ENCODE peak calls at places on chromosomes 6 and 20, in seven cellular contexts. I, A, O, B, H, F and N are unnamed samples.
A peak's percentile ranks its signal among the peaks of the same experiment; 100 is the strongest.

GRCh38 chr20:33827629-33828325 is 16.6 kb downstream of the CHMP4B start:
- DNase-seq in I (no peak), A (no peak), O (no peak), B (peak; percentile 56), H (no peak), F (no peak), N (no peak)

GRCh38 chr6:30889138-30889885 is 5.0 kb downstream of the DDR1 start:
- DNase-seq in I (no peak), A (no peak), O (no peak), B (no peak), H (peak; percentile 15), F (no peak), N (no peak)

GRCh38 chr20:32473231-32474008 is 111.7 kb downstream of the NOL4L start:
- DNase-seq in I (no peak), A (no peak), O (no peak), B (no peak), H (peak; percentile 17), F (no peak), N (peak; percentile 47)

GRCh38 chr6:101391772-101392560 is 1.5 kb upstream of the GRIK2 start:
- DNase-seq in I (no peak), A (no peak), O (no peak), B (no peak), H (no peak), F (peak; percentile 56), N (peak; percentile 51)

GRCh38 chr6:30447237-30447636 is 42.1 kb upstream of the HLA-E start:
- DNase-seq in I (peak; percentile 57), A (peak; percentile 13), O (peak; percentile 36), B (no peak), H (no peak), F (peak; percentile 67), N (peak; percentile 92)

GRCh38 chr20:37392441-37393195 is 46.7 kb downstream of the SRC start:
- DNase-seq in I (peak; percentile 55), A (no peak), O (no peak), B (peak; percentile 60), H (peak; percentile 71), F (peak; percentile 27), N (peak; percentile 75)

GRCh38 chr20:51600016-51600420 is 57.5 kb upstream of the NFATC2 start:
- DNase-seq in I (no peak), A (no peak), O (no peak), B (no peak), H (no peak), F (no peak), N (no peak)

GRCh38 chr20:51128198-51128597 is 105.3 kb upstream of the KCNG1 start:
- DNase-seq in I (peak; percentile 95), A (no peak), O (no peak), B (peak; percentile 57), H (no peak), F (peak; percentile 95), N (no peak)

GRCh38 chr6:17394192-17394611 is 807 bp downstream of the CAP2 start:
- DNase-seq in I (peak; percentile 82), A (peak; percentile 81), O (peak; percentile 64), B (no peak), H (no peak), F (peak; percentile 89), N (peak; percentile 87)

GRCh38 chr20:24543741-24544140 is 74.3 kb downstream of the SYNDIG1 start:
- DNase-seq in I (no peak), A (no peak), O (no peak), B (no peak), H (no peak), F (no peak), N (no peak)

GRCh38 chr6:36769676-36770499 is 69.4 kb downstream of the CPNE5 start:
- DNase-seq in I (peak; percentile 51), A (no peak), O (no peak), B (peak; percentile 42), H (no peak), F (peak; percentile 72), N (no peak)

GRCh38 chr20:57167971-57168693 is 98.3 kb downstream of the BMP7 start:
- DNase-seq in I (peak; percentile 25), A (peak; percentile 32), O (peak; percentile 29), B (no peak), H (no peak), F (peak; percentile 74), N (no peak)

GRCh38 chr6:151075527-151075926 is 164.2 kb upstream of the AKAP12 start:
- DNase-seq in I (peak; percentile 18), A (no peak), O (no peak), B (no peak), H (no peak), F (peak; percentile 86), N (no peak)

GRCh38 chr20:58583141-58583540 is 67.9 kb upstream of the APCDD1L start:
- DNase-seq in I (peak; percentile 22), A (no peak), O (no peak), B (no peak), H (no peak), F (peak; percentile 21), N (no peak)

GRCh38 chr20:5863040-5863811 is 87.1 kb downstream of the TRMT6 start:
- DNase-seq in I (peak; percentile 61), A (no peak), O (no peak), B (no peak), H (no peak), F (peak; percentile 72), N (no peak)

GRCh38 chr6:128516514-128516898 is 3.9 kb downstream of the PTPRK start:
- DNase-seq in I (peak; percentile 54), A (peak; percentile 45), O (no peak), B (no peak), H (no peak), F (peak; percentile 54), N (peak; percentile 45)

GRCh38 chr6:19159087-19159486 is 678.1 kb upstream of the ID4 start:
- DNase-seq in I (peak; percentile 66), A (no peak), O (no peak), B (no peak), H (no peak), F (no peak), N (no peak)

GRCh38 chr6:45421700-45422540 is 44.2 kb upstream of the SUPT3H start:
- DNase-seq in I (peak; percentile 82), A (peak; percentile 70), O (no peak), B (peak; percentile 20), H (peak; percentile 76), F (peak; percentile 72), N (peak; percentile 57)

GRCh38 chr6:33374359-33374910 is 17.2 kb upstream of the KIFC1 start:
- DNase-seq in I (peak; percentile 10), A (no peak), O (no peak), B (no peak), H (no peak), F (peak; percentile 42), N (no peak)
- H3K27ac ChIP-seq in I (peak overlapping the region; percentile 98), A (no peak overlapping the region), O (no peak overlapping the region), B (no peak overlapping the region), H (peak overlapping the region; percentile 35), F (no peak overlapping the region), N (peak overlapping the region; percentile 78)

GRCh38 chr6:2639876-2640275 is 110.8 kb downstream of the MYLK4 start:
- DNase-seq in I (no peak), A (no peak), O (no peak), B (no peak), H (no peak), F (no peak), N (no peak)

GRCh38 chr6:2639167-2639566 is 111.6 kb downstream of the MYLK4 start:
- DNase-seq in I (no peak), A (no peak), O (no peak), B (no peak), H (no peak), F (no peak), N (no peak)

GRCh38 chr6:2643935-2644539 is 106.7 kb downstream of the MYLK4 start:
- DNase-seq in I (no peak), A (no peak), O (no peak), B (no peak), H (no peak), F (no peak), N (no peak)

GRCh38 chr6:2640551-2640950 is 110.2 kb downstream of the MYLK4 start:
- DNase-seq in I (no peak), A (no peak), O (no peak), B (no peak), H (no peak), F (no peak), N (no peak)

DNA sequence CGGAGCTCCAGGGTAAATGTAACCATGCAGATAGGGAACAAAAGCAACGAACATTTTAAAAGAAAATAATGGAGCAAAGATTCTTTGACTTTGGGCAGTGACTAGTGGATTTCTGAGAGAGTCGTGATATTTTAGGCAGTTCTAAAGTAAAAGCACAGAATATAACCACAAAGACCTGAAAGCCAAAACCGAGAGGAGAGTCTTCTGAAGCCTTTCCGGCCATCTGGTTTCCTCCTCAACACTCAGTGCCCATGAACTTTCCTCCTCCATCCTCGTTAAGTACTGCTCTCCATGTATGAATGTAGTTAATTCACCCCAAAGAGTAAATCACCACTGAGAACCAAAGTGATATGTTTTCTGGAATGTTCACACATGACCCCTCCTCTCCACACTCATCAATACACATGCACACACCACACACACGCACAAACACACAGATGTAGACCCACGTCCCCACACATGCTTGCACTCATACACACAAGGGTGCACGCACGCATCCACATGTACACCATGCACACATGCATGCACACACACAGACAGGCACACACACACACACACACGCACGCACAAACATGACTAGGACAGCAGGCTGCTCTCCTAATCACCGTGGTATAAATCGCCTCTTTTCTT is 109.6 kb downstream of the MYLK4 start:
- DNase-seq in I (no peak), A (no peak), O (no peak), B (peak; percentile 2), H (no peak), F (no peak), N (no peak)
- TF ChIP-seq EZH2phosphoT487 in I (no peak), A (no peak), O (no peak), B (no peak), H (no peak), F (no peak), N (no peak)

GRCh38 chr6:41551857-41552256 is 5.7 kb downstream of the FOXP4 start:
- DNase-seq in I (no peak), A (no peak), O (no peak), B (no peak), H (no peak), F (no peak), N (no peak)
- H3K9me2 ChIP-seq in I (no peaks in the 10 kb centered on the region), A (no peaks in the 10 kb centered on the region), O (no peaks in the 10 kb centered on the region), B (no peaks in the 10 kb centered on the region), H (no peaks in the 10 kb centered on the region), F (no peaks in the 10 kb centered on the region), N (no peaks in the 10 kb centered on the region)

GRCh38 chr6:33423777-33424176 is 3.9 kb downstream of the SYNGAP1 start:
- DNase-seq in I (no peak), A (no peak), O (no peak), B (no peak), H (no peak), F (no peak), N (no peak)

GRCh38 chr6:33419580-33420492 is at the start of gene SYNGAP1:
- DNase-seq in I (peak; percentile 63), A (peak; percentile 75), O (no peak), B (peak; percentile 27), H (peak; percentile 67), F (no peak), N (peak; percentile 76)

GRCh38 chr6:33418690-33419291 is 884 bp upstream of the CUTA start:
- DNase-seq in I (no peak), A (no peak), O (no peak), B (no peak), H (no peak), F (no peak), N (peak; percentile 56)

GRCh38 chr6:33420493-33421343 is 853 bp downstream of the SYNGAP1 start:
- DNase-seq in I (no peak), A (no peak), O (no peak), B (peak; percentile 29), H (no peak), F (no peak), N (peak; percentile 36)

GRCh38 chr6:33421344-33421643 is 1.4 kb downstream of the SYNGAP1 start:
- DNase-seq in I (no peak), A (no peak), O (no peak), B (no peak), H (no peak), F (no peak), N (no peak)
- H3K27ac ChIP-seq in I (no peak overlapping the region), A (no peak overlapping the region), O (no peak overlapping the region), B (no peak overlapping the region), H (no peak overlapping the region), F (no peak overlapping the region), N (no peak overlapping the region)